ENCODE peak calls at places on chromosomes 7 and 10, in five cellular contexts. One of them, this sample, is unnamed.

GRCh38 chr10:73584737-73585136 is 6.4 kb downstream of the USP54 start:
- DNase-seq in psoas muscle: no peak
- DNase-seq in ovary: no peak
- DNase-seq in heart left ventricle: no peak
- DNase-seq in effector memory CD4-positive, alpha-beta T cell: no peak
- DNase-seq in this sample: no peak

GRCh38 chr7:69962077-69962855 is 364.0 kb downstream of the AUTS2 start:
- DNase-seq in psoas muscle: peak; percentile 13
- DNase-seq in ovary: peak; percentile 31
- DNase-seq in heart left ventricle: peak; percentile 59
- DNase-seq in effector memory CD4-positive, alpha-beta T cell: no peak
- DNase-seq in this sample: peak; percentile 64

GRCh38 chr10:6871128-6871527 is 291.1 kb upstream of the PRKCQ start:
- DNase-seq in psoas muscle: no peak
- DNase-seq in ovary: no peak
- DNase-seq in heart left ventricle: no peak
- DNase-seq in effector memory CD4-positive, alpha-beta T cell: no peak
- DNase-seq in this sample: no peak

GRCh38 chr10:74738985-74739567 is 87.3 kb upstream of the KAT6B start:
- DNase-seq in psoas muscle: no peak
- DNase-seq in ovary: no peak
- DNase-seq in heart left ventricle: no peak
- DNase-seq in effector memory CD4-positive, alpha-beta T cell: no peak
- DNase-seq in this sample: no peak

GRCh38 chr7:43113622-43114450 is 1.4 kb downstream of the HECW1 start:
- DNase-seq in psoas muscle: no peak
- DNase-seq in ovary: no peak
- DNase-seq in heart left ventricle: no peak
- DNase-seq in effector memory CD4-positive, alpha-beta T cell: no peak
- DNase-seq in this sample: no peak

GRCh38 chr10:69324583-69324982 is 46.3 kb downstream of the HK1 start:
- DNase-seq in psoas muscle: no peak
- DNase-seq in ovary: no peak
- DNase-seq in heart left ventricle: no peak
- DNase-seq in effector memory CD4-positive, alpha-beta T cell: no peak
- DNase-seq in this sample: no peak

GRCh38 chr7:99469381-99470065 is 3.2 kb upstream of the ZNF789 start:
- DNase-seq in psoas muscle: no peak
- DNase-seq in ovary: no peak
- DNase-seq in heart left ventricle: no peak
- DNase-seq in effector memory CD4-positive, alpha-beta T cell: no peak
- DNase-seq in this sample: no peak

GRCh38 chr10:58696736-58697135 is 184.1 kb downstream of the BICC1 start:
- DNase-seq in psoas muscle: no peak
- DNase-seq in ovary: no peak
- DNase-seq in heart left ventricle: no peak
- DNase-seq in effector memory CD4-positive, alpha-beta T cell: no peak
- DNase-seq in this sample: no peak

GRCh38 chr10:56605043-56605442 is 244.0 kb upstream of the ZWINT start:
- DNase-seq in psoas muscle: no peak
- DNase-seq in ovary: no peak
- DNase-seq in heart left ventricle: no peak
- DNase-seq in effector memory CD4-positive, alpha-beta T cell: no peak
- DNase-seq in this sample: no peak

GRCh38 chr10:98539578-98539977 is 92.8 kb upstream of the HPS1 start:
- DNase-seq in psoas muscle: no peak
- DNase-seq in ovary: no peak
- DNase-seq in heart left ventricle: no peak
- DNase-seq in effector memory CD4-positive, alpha-beta T cell: no peak
- DNase-seq in this sample: no peak

GRCh38 chr7:113217314-113217713 is 99.0 kb upstream of the SMIM30 start:
- DNase-seq in psoas muscle: no peak
- DNase-seq in ovary: no peak
- DNase-seq in heart left ventricle: no peak
- DNase-seq in effector memory CD4-positive, alpha-beta T cell: no peak
- DNase-seq in this sample: no peak

GRCh38 chr10:31103096-31103495 is 71.4 kb upstream of the ZNF438 start:
- DNase-seq in psoas muscle: no peak
- DNase-seq in ovary: no peak
- DNase-seq in heart left ventricle: no peak
- DNase-seq in effector memory CD4-positive, alpha-beta T cell: no peak
- DNase-seq in this sample: no peak

GRCh38 chr10:67723601-67724000 is 27.6 kb upstream of the CTNNA3 start:
- DNase-seq in psoas muscle: no peak
- DNase-seq in ovary: no peak
- DNase-seq in heart left ventricle: no peak
- DNase-seq in effector memory CD4-positive, alpha-beta T cell: no peak
- DNase-seq in this sample: no peak

GRCh38 chr7:21616796-21617436 is 74.1 kb downstream of the DNAH11 start:
- DNase-seq in psoas muscle: no peak
- DNase-seq in ovary: no peak
- DNase-seq in heart left ventricle: no peak
- DNase-seq in effector memory CD4-positive, alpha-beta T cell: no peak
- DNase-seq in this sample: no peak

GRCh38 chr10:45454262-45454661 is 80.2 kb downstream of the ALOX5 start:
- DNase-seq in psoas muscle: no peak
- DNase-seq in ovary: no peak
- DNase-seq in heart left ventricle: no peak
- DNase-seq in effector memory CD4-positive, alpha-beta T cell: no peak
- DNase-seq in this sample: no peak

GRCh38 chr10:113348694-113349093 is 204.2 kb upstream of the HABP2 start:
- DNase-seq in psoas muscle: no peak
- DNase-seq in ovary: no peak
- DNase-seq in heart left ventricle: no peak
- DNase-seq in effector memory CD4-positive, alpha-beta T cell: no peak
- DNase-seq in this sample: no peak

GRCh38 chr10:79182122-79182521 is 113.4 kb downstream of the ZMIZ1 start:
- DNase-seq in psoas muscle: no peak
- DNase-seq in ovary: no peak
- DNase-seq in heart left ventricle: no peak
- DNase-seq in effector memory CD4-positive, alpha-beta T cell: no peak
- DNase-seq in this sample: no peak

GRCh38 chr10:86334515-86335085 is 32.0 kb downstream of the GRID1 start:
- DNase-seq in psoas muscle: no peak
- DNase-seq in ovary: no peak
- DNase-seq in heart left ventricle: no peak
- DNase-seq in effector memory CD4-positive, alpha-beta T cell: no peak
- DNase-seq in this sample: no peak

GRCh38 chr7:11206131-11206921 is 232.7 kb downstream of the PHF14 start:
- DNase-seq in psoas muscle: no peak
- DNase-seq in ovary: no peak
- DNase-seq in heart left ventricle: no peak
- DNase-seq in effector memory CD4-positive, alpha-beta T cell: no peak
- DNase-seq in this sample: no peak

GRCh38 chr7:11203688-11204087 is 230.0 kb downstream of the PHF14 start:
- DNase-seq in psoas muscle: no peak
- DNase-seq in ovary: no peak
- DNase-seq in heart left ventricle: peak; percentile 15
- DNase-seq in effector memory CD4-positive, alpha-beta T cell: no peak
- DNase-seq in this sample: peak; percentile 40

GRCh38 chr7:11207565-11207964 is 233.9 kb downstream of the PHF14 start:
- DNase-seq in psoas muscle: no peak
- DNase-seq in ovary: no peak
- DNase-seq in heart left ventricle: no peak
- DNase-seq in effector memory CD4-positive, alpha-beta T cell: no peak
- DNase-seq in this sample: no peak

DNA sequence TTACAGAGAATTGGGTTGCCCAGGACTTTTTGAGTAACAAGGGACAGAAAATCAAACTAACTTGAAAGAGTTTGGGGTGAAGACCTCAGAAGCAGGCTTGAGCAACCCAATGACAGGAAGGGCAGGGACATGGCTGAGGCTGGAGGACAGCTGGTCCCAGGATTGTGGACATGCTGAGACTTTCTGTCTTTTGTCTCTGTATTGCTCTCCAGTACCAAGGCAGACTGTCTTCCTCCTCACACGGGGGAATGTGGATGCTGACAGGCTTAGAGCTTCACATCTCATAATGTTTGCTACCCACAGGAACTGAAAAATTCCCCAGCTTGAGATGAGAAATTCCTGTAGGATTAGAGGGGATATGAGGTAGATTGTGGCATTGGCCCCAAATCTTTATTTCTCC is 229.6 kb downstream of the PHF14 start:
- DNase-seq in psoas muscle: no peak
- DNase-seq in ovary: no peak
- DNase-seq in heart left ventricle: no peak
- DNase-seq in effector memory CD4-positive, alpha-beta T cell: no peak
- DNase-seq in this sample: no peak
- H3K27ac ChIP-seq in psoas muscle: no peak overlapping the region
- H3K27ac ChIP-seq in ovary: no peak overlapping the region
- H3K27ac ChIP-seq in heart left ventricle: no peak overlapping the region
- H3K27ac ChIP-seq in effector memory CD4-positive, alpha-beta T cell: no peak overlapping the region
- H3K27ac ChIP-seq in this sample: no peak overlapping the region

GRCh38 chr10:103942866-103943265 is 24.1 kb upstream of the SLK start:
- DNase-seq in psoas muscle: no peak
- DNase-seq in ovary: no peak
- DNase-seq in heart left ventricle: no peak
- DNase-seq in effector memory CD4-positive, alpha-beta T cell: no peak
- DNase-seq in this sample: no peak

GRCh38 chr10:103939498-103939897 is 21.5 kb upstream of the STN1 start:
- DNase-seq in psoas muscle: no peak
- DNase-seq in ovary: no peak
- DNase-seq in heart left ventricle: no peak
- DNase-seq in effector memory CD4-positive, alpha-beta T cell: no peak
- DNase-seq in this sample: no peak

GRCh38 chr10:103936022-103936421 is 18.0 kb upstream of the STN1 start:
- DNase-seq in psoas muscle: no peak
- DNase-seq in ovary: no peak
- DNase-seq in heart left ventricle: no peak
- DNase-seq in effector memory CD4-positive, alpha-beta T cell: no peak
- DNase-seq in this sample: no peak

GRCh38 chr10:103947799-103948198 is 19.1 kb upstream of the SLK start:
- DNase-seq in psoas muscle: no peak
- DNase-seq in ovary: no peak
- DNase-seq in heart left ventricle: no peak
- DNase-seq in effector memory CD4-positive, alpha-beta T cell: no peak
- DNase-seq in this sample: no peak

DNA sequence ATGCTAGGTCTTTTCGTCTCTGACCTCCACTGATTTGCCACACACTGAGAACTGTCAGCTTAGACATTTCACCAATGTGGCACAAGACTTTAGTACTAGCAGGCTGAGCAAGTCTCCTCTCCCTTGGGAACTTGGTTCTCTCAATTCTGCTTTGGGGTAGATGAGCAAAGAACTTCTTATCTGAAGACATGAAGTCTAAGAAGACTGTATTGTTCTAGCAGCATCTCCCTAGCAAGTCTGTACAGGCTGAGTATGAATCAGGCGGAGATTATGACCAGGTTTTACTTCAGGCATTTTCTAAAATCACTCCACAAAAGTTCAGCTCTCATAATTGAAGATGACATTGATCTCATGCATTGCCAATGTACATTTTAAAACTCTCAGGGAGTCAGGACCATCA is 23.8 kb upstream of the STN1 start:
- DNase-seq in psoas muscle: no peak
- DNase-seq in ovary: no peak
- DNase-seq in heart left ventricle: no peak
- DNase-seq in effector memory CD4-positive, alpha-beta T cell: no peak
- DNase-seq in this sample: no peak
- H3K27ac ChIP-seq in psoas muscle: no peak overlapping the region
- H3K27ac ChIP-seq in ovary: no peak overlapping the region
- H3K27ac ChIP-seq in heart left ventricle: no peak overlapping the region
- H3K27ac ChIP-seq in effector memory CD4-positive, alpha-beta T cell: no peak overlapping the region
- H3K27ac ChIP-seq in this sample: no peak overlapping the region

GRCh38 chr7:121604627-121605296 is 208.7 kb upstream of the FAM3C start:
- DNase-seq in psoas muscle: no peak
- DNase-seq in ovary: no peak
- DNase-seq in heart left ventricle: no peak
- DNase-seq in effector memory CD4-positive, alpha-beta T cell: no peak
- DNase-seq in this sample: no peak
- H3K27ac ChIP-seq in psoas muscle: no peak overlapping the region
- H3K27ac ChIP-seq in ovary: no peak overlapping the region
- H3K27ac ChIP-seq in heart left ventricle: no peak overlapping the region
- H3K27ac ChIP-seq in effector memory CD4-positive, alpha-beta T cell: no peak overlapping the region
- H3K27ac ChIP-seq in this sample: no peak overlapping the region

GRCh38 chr7:111358915-111359314 is 203.4 kb downstream of the IMMP2L start:
- DNase-seq in psoas muscle: no peak
- DNase-seq in ovary: no peak
- DNase-seq in heart left ventricle: no peak
- DNase-seq in effector memory CD4-positive, alpha-beta T cell: no peak
- DNase-seq in this sample: no peak

GRCh38 chr7:111352319-111352718 is 210.0 kb downstream of the IMMP2L start:
- DNase-seq in psoas muscle: no peak
- DNase-seq in ovary: no peak
- DNase-seq in heart left ventricle: no peak
- DNase-seq in effector memory CD4-positive, alpha-beta T cell: no peak
- DNase-seq in this sample: no peak

GRCh38 chr7:111357691-111358090 is 204.6 kb downstream of the IMMP2L start:
- DNase-seq in psoas muscle: no peak
- DNase-seq in ovary: no peak
- DNase-seq in heart left ventricle: no peak
- DNase-seq in effector memory CD4-positive, alpha-beta T cell: no peak
- DNase-seq in this sample: no peak

GRCh38 chr7:111362660-111363059 is 199.6 kb downstream of the IMMP2L start:
- DNase-seq in psoas muscle: no peak
- DNase-seq in ovary: no peak
- DNase-seq in heart left ventricle: no peak
- DNase-seq in effector memory CD4-positive, alpha-beta T cell: no peak
- DNase-seq in this sample: no peak

GRCh38 chr7:111356941-111357340 is 205.4 kb downstream of the IMMP2L start:
- DNase-seq in psoas muscle: no peak
- DNase-seq in ovary: no peak
- DNase-seq in heart left ventricle: no peak
- DNase-seq in effector memory CD4-positive, alpha-beta T cell: no peak
- DNase-seq in this sample: no peak
- H3K27ac ChIP-seq in psoas muscle: no peak overlapping the region
- H3K27ac ChIP-seq in ovary: no peak overlapping the region
- H3K27ac ChIP-seq in heart left ventricle: no peak overlapping the region
- H3K27ac ChIP-seq in effector memory CD4-positive, alpha-beta T cell: no peak overlapping the region
- H3K27ac ChIP-seq in this sample: no peak overlapping the region